ENCODE peak calls at places on chromosomes 3 and 15, in seven cellular contexts. V is activated T-helper 1 cell treated with anti-CD3 and anti-CD28 coated beads, Interleukin-12 subunit alpha, Interleukin-12 subunit beta, Interleukin-2, Interleukin-4 antibody, amounts not matched to agents 30 ng/mL and 10 ng/mL and 1 ng/mL, durations not matched to agents 14 hours and 24 hours and 36 hours; E is ELR; H is stimulated activated CD4-positive, alpha-beta T cell treated with anti-CD3 and anti-CD28 coated beads, Interleukin-12 subunit alpha, Interleukin-12 subunit beta, amount 100 ng/mL, for 24 hours; F is activated T-cell treated with anti-CD3 and anti-CD28 coated beads for 24 hours; Z is activated CD8-positive, alpha-beta memory T cell treated with anti-CD3 and anti-CD28 coated beads for 4 hours; G is lower leg skin. K is an unnamed sample.

GRCh38 chr3:124229407-124229806 is 237.5 kb upstream of the ROPN1 start:
- DNase-seq in V (no peak), E (no peak), H (no peak), F (no peak), Z (no peak), G (no peak), K (no peak)

GRCh38 chr3:13894096-13894811 is 14.4 kb upstream of the WNT7A start:
- DNase-seq in V (no peak), E (no peak), H (no peak), F (no peak), Z (no peak), G (no peak), K (no peak)

GRCh38 chr15:25736451-25736850 is 126.7 kb downstream of the ATP10A start:
- DNase-seq in V (no peak), E (no peak), H (no peak), F (no peak), Z (no peak), G (no peak), K (no peak)

GRCh38 chr15:100769975-100770340 is 109.7 kb upstream of the ALDH1A3 start:
- DNase-seq in V (no peak), E (no peak), H (no peak), F (no peak), Z (no peak), G (no peak), K (no peak)

GRCh38 chr15:70094690-70095311 is 2.9 kb downstream of the TLE3 start:
- DNase-seq in V (no peak), E (no peak), H (no peak), F (no peak), Z (no peak), G (no peak), K (no peak)

GRCh38 chr3:121529308-121529707 is 16.5 kb downstream of the POLQ start:
- DNase-seq in V (no peak), E (peak), H (no peak), F (no peak), Z (no peak), G (no peak), K (no peak)

GRCh38 chr3:136297826-136298225 is 47.7 kb downstream of the PCCB start:
- DNase-seq in V (no peak), E (no peak), H (no peak), F (no peak), Z (no peak), G (no peak), K (no peak)

GRCh38 chr3:61771976-61772375 is 210.6 kb downstream of the PTPRG start:
- DNase-seq in V (no peak), E (no peak), H (no peak), F (no peak), Z (no peak), G (no peak), K (no peak)

GRCh38 chr15:64161688-64162477 is 939 bp downstream of the PPIB start:
- DNase-seq in V (no peak), E (peak), H (no peak), F (no peak), Z (no peak), G (no peak), K (no peak)

GRCh38 chr15:40092416-40093223 is 16.1 kb downstream of the BMF start:
- DNase-seq in V (no peak), E (no peak), H (no peak), F (no peak), Z (no peak), G (peak), K (no peak)

GRCh38 chr3:128280466-128281455 is 127.5 kb downstream of the EEFSEC start:
- DNase-seq in V (no peak), E (no peak), H (no peak), F (no peak), Z (no peak), G (no peak), K (no peak)

GRCh38 chr3:172918568-172919296 is 168.2 kb downstream of the ECT2 start:
- DNase-seq in V (no peak), E (no peak), H (no peak), F (no peak), Z (no peak), G (no peak), K (no peak)

GRCh38 chr3:119695480-119695879 is 7.3 kb upstream of the CFAP91 start:
- DNase-seq in V (no peak), E (peak), H (no peak), F (no peak), Z (no peak), G (no peak), K (no peak)

GRCh38 chr15:45377630-45378148 is 655 bp downstream of the GATM start:
- DNase-seq in V (no peak), E (no peak), H (no peak), F (no peak), Z (no peak), G (peak), K (no peak)

GRCh38 chr3:105274958-105275357 is 91.8 kb upstream of the ALCAM start:
- DNase-seq in V (no peak), E (peak), H (no peak), F (no peak), Z (no peak), G (no peak), K (no peak)

GRCh38 chr3:88301273-88302002 is 151.7 kb downstream of the C3orf38 start:
- DNase-seq in V (no peak), E (peak), H (no peak), F (no peak), Z (no peak), G (no peak), K (no peak)

GRCh38 chr3:169094204-169094603 is 569.3 kb downstream of the MECOM start:
- DNase-seq in V (no peak), E (no peak), H (no peak), F (no peak), Z (no peak), G (no peak), K (no peak)

GRCh38 chr15:37019479-37020433 is 80.6 kb downstream of the MEIS2 start:
- DNase-seq in V (no peak), E (no peak), H (no peak), F (no peak), Z (no peak), G (no peak), K (no peak)

GRCh38 chr3:80232760-80233159 is 465.0 kb upstream of the ROBO1 start:
- DNase-seq in V (no peak), E (peak), H (no peak), F (no peak), Z (no peak), G (no peak), K (no peak)

GRCh38 chr3:118501152-118501551 is 533.5 kb downstream of the IGSF11 start:
- DNase-seq in V (no peak), E (no peak), H (no peak), F (no peak), Z (no peak), G (no peak), K (no peak)